ENCODE peak calls at places on chromosomes 6 and 20, in six cellular contexts. One of them, this sample, is unnamed. For H3K4me1, the result is how much of the 10 kb centered on the place peaks cover.

GRCh38 chr6:24858154-24858801 is 59.6 kb upstream of the ARMH2 start:
- DNase-seq in stomach: no peak
- DNase-seq in right lobe of liver: no peak
- DNase-seq in HCT116: no peak
- DNase-seq in GM12878: peak
- DNase-seq in uterus: no peak
- DNase-seq in this sample: peak

GRCh38 chr6:64074981-64075380 is 439.4 kb downstream of the PHF3 start:
- DNase-seq in GM12878: no peak
- DNase-seq in uterus: no peak
- DNase-seq in HCT116: no peak
- DNase-seq in right lobe of liver: no peak
- DNase-seq in stomach: no peak
- DNase-seq in this sample: no peak

GRCh38 chr6:5172057-5172683 is 87.0 kb downstream of the PPP1R3G start:
- DNase-seq in uterus: no peak
- DNase-seq in HCT116: no peak
- DNase-seq in stomach: no peak
- DNase-seq in right lobe of liver: no peak
- DNase-seq in GM12878: no peak
- DNase-seq in this sample: no peak

GRCh38 chr6:7241709-7242645 is 71.0 kb downstream of the SSR1 start:
- DNase-seq in stomach: peak
- DNase-seq in right lobe of liver: no peak
- DNase-seq in GM12878: no peak
- DNase-seq in HCT116: no peak
- DNase-seq in uterus: no peak
- DNase-seq in this sample: no peak

GRCh38 chr6:136723780-136724179 is 68.5 kb downstream of the MAP3K5 start:
- DNase-seq in HCT116: no peak
- DNase-seq in uterus: no peak
- DNase-seq in stomach: no peak
- DNase-seq in GM12878: peak
- DNase-seq in right lobe of liver: no peak
- DNase-seq in this sample: peak

GRCh38 chr6:30325150-30325872 is 1.4 kb upstream of the TRIM39 start:
- DNase-seq in HCT116: no peak
- DNase-seq in GM12878: peak
- DNase-seq in uterus: no peak
- DNase-seq in right lobe of liver: peak
- DNase-seq in stomach: peak
- DNase-seq in this sample: no peak

GRCh38 chr20:3751664-3752385 is 15.7 kb downstream of the ADISSP start:
- DNase-seq in uterus: no peak
- DNase-seq in HCT116: no peak
- DNase-seq in GM12878: no peak
- DNase-seq in stomach: peak
- DNase-seq in right lobe of liver: peak
- DNase-seq in this sample: peak

GRCh38 chr20:61784801-61785566 is 280.7 kb downstream of the TAF4 start:
- DNase-seq in uterus: no peak
- DNase-seq in HCT116: no peak
- DNase-seq in GM12878: no peak
- DNase-seq in stomach: no peak
- DNase-seq in right lobe of liver: no peak
- DNase-seq in this sample: no peak

GRCh38 chr6:90194371-90194841 is 102.2 kb downstream of the BACH2 start:
- DNase-seq in GM12878: no peak
- DNase-seq in stomach: no peak
- DNase-seq in HCT116: no peak
- DNase-seq in right lobe of liver: no peak
- DNase-seq in uterus: no peak
- DNase-seq in this sample: no peak

GRCh38 chr6:15518057-15518456 is 144.8 kb downstream of the DTNBP1 start:
- DNase-seq in HCT116: no peak
- DNase-seq in uterus: no peak
- DNase-seq in stomach: no peak
- DNase-seq in GM12878: no peak
- DNase-seq in right lobe of liver: no peak
- DNase-seq in this sample: peak

GRCh38 chr6:90536516-90536915 is 50.4 kb downstream of the MAP3K7 start:
- DNase-seq in uterus: no peak
- DNase-seq in GM12878: no peak
- DNase-seq in stomach: no peak
- DNase-seq in HCT116: no peak
- DNase-seq in right lobe of liver: no peak
- DNase-seq in this sample: no peak

GRCh38 chr6:15804461-15804784 is 141.6 kb upstream of the DTNBP1 start:
- DNase-seq in uterus: no peak
- DNase-seq in HCT116: no peak
- DNase-seq in stomach: no peak
- DNase-seq in GM12878: no peak
- DNase-seq in right lobe of liver: no peak
- DNase-seq in this sample: no peak

GRCh38 chr6:137882225-137882961 is 15.3 kb downstream of the TNFAIP3 start:
- DNase-seq in uterus: no peak
- DNase-seq in HCT116: no peak
- DNase-seq in stomach: no peak
- DNase-seq in GM12878: no peak
- DNase-seq in right lobe of liver: no peak
- DNase-seq in this sample: no peak

GRCh38 chr6:108946695-108947094 is 98.5 kb downstream of the ARMC2 start:
- DNase-seq in uterus: peak
- DNase-seq in GM12878: no peak
- DNase-seq in stomach: no peak
- DNase-seq in right lobe of liver: no peak
- DNase-seq in HCT116: no peak
- DNase-seq in this sample: no peak

GRCh38 chr6:72890233-72890632 is 268.4 kb downstream of the KCNQ5 start:
- DNase-seq in stomach: no peak
- DNase-seq in uterus: no peak
- DNase-seq in right lobe of liver: no peak
- DNase-seq in HCT116: no peak
- DNase-seq in GM12878: no peak
- DNase-seq in this sample: no peak

GRCh38 chr6:148760568-148761531 is 14.0 kb downstream of the UST start:
- DNase-seq in GM12878: peak
- DNase-seq in stomach: peak
- DNase-seq in right lobe of liver: no peak
- DNase-seq in uterus: peak
- DNase-seq in HCT116: no peak
- DNase-seq in this sample: peak

GRCh38 chr6:44254957-44255808 is 2.1 kb downstream of the SLC35B2 start:
- DNase-seq in right lobe of liver: peak
- DNase-seq in GM12878: no peak
- DNase-seq in stomach: no peak
- DNase-seq in uterus: no peak
- DNase-seq in HCT116: no peak
- DNase-seq in this sample: no peak

GRCh38 chr20:25605146-25605545 is 18.7 kb downstream of the NANP start:
- DNase-seq in stomach: no peak
- DNase-seq in HCT116: no peak
- DNase-seq in GM12878: no peak
- DNase-seq in uterus: no peak
- DNase-seq in right lobe of liver: no peak
- DNase-seq in this sample: no peak

GRCh38 chr6:13462380-13463326 is 24.7 kb downstream of the GFOD1 start:
- DNase-seq in uterus: no peak
- DNase-seq in HCT116: no peak
- DNase-seq in GM12878: no peak
- DNase-seq in right lobe of liver: no peak
- DNase-seq in stomach: no peak
- DNase-seq in this sample: no peak

GRCh38 chr20:53800883-53801604 is 207.4 kb upstream of the ZNF217 start:
- DNase-seq in GM12878: no peak
- DNase-seq in HCT116: no peak
- DNase-seq in uterus: no peak
- DNase-seq in right lobe of liver: no peak
- DNase-seq in stomach: peak
- DNase-seq in this sample: no peak

GRCh38 chr20:13857961-13858360 is 73.1 kb downstream of the NDUFAF5 start:
- DNase-seq in GM12878: no peak
- DNase-seq in uterus: no peak
- DNase-seq in right lobe of liver: no peak
- DNase-seq in stomach: no peak
- DNase-seq in HCT116: no peak
- DNase-seq in this sample: no peak

GRCh38 chr6:1729133-1729751 is 119.5 kb downstream of the FOXC1 start:
- DNase-seq in stomach: no peak
- DNase-seq in HCT116: no peak
- DNase-seq in right lobe of liver: no peak
- DNase-seq in GM12878: no peak
- DNase-seq in uterus: no peak
- DNase-seq in this sample: no peak

DNA sequence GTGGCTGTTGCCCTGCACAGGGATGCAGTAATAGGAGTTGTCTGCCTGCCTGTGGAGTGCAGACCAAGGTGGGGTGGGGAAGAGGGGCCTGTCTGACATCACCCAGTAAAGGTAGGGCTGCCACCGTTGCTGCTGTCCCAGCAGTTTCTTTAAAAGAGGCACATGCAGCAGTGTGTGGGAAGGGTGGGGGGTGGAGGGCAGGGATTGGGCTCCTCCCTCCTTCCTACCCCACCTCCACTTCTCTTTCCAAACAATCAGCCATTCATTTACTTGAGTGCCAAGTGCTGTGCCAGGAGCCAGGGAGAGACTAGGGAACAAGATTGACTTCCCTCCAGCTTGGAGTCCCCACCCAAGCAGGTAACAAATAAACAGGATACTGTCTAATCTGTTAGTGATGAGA is 66.8 kb upstream of the MYL9 start:
- DNase-seq in stomach: no peak
- DNase-seq in uterus: no peak
- DNase-seq in GM12878: no peak
- DNase-seq in right lobe of liver: no peak
- DNase-seq in HCT116: no peak
- DNase-seq in this sample: no peak
- TF ChIP-seq POLR2A in stomach: no peak
- TF ChIP-seq POLR2A in uterus: no peak
- TF ChIP-seq POLR2A in GM12878: no peak
- TF ChIP-seq POLR2A in right lobe of liver: no peak
- TF ChIP-seq POLR2A in HCT116: no peak
- TF ChIP-seq POLR2A in this sample: no peak

GRCh38 chr20:50111120-50111828 is 1.7 kb downstream of the UBE2V1 start:
- DNase-seq in uterus: no peak
- DNase-seq in right lobe of liver: no peak
- DNase-seq in stomach: no peak
- DNase-seq in HCT116: no peak
- DNase-seq in GM12878: no peak
- DNase-seq in this sample: no peak

GRCh38 chr20:50110141-50111047 is 2.6 kb downstream of the UBE2V1 start:
- DNase-seq in uterus: no peak
- DNase-seq in stomach: peak
- DNase-seq in HCT116: no peak
- DNase-seq in GM12878: peak
- DNase-seq in right lobe of liver: no peak
- DNase-seq in this sample: no peak

GRCh38 chr20:50108571-50109235 is 4.2 kb downstream of the UBE2V1 start:
- DNase-seq in HCT116: no peak
- DNase-seq in uterus: no peak
- DNase-seq in GM12878: no peak
- DNase-seq in right lobe of liver: no peak
- DNase-seq in stomach: no peak
- DNase-seq in this sample: no peak

GRCh38 chr20:50107796-50108331 is 5.1 kb downstream of the UBE2V1 start:
- DNase-seq in GM12878: no peak
- DNase-seq in HCT116: no peak
- DNase-seq in uterus: no peak
- DNase-seq in right lobe of liver: no peak
- DNase-seq in stomach: no peak
- DNase-seq in this sample: no peak

DNA sequence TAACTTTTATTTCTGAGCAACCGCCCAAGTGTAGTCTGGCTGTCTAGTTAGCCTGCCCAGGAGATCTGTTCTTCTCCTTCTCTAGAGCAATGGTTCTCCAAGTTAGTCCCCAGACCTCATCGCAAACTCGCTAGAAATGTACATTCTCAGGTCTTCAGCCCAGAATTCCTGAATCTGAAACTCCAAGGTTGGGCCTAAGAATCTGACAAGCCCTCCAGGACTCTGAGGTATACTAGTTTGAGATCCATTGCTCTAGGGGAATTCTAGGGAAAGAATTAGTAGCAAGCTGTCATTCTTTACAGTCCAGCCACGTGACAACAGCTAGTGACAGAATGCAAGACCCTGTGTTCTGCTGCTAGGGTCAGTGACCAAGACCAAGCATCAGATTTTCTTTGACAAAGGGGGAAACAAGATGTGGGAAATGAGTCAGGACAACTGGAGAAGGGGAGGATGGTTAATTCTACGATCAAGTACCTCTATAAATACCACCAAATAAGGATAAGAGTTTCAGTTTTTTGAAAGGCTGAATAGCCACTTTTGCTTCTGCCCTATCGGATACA is 5.8 kb downstream of the UBE2V1 start:
- DNase-seq in GM12878: no peak
- DNase-seq in right lobe of liver: no peak
- DNase-seq in uterus: no peak
- DNase-seq in HCT116: no peak
- DNase-seq in stomach: no peak
- DNase-seq in this sample: no peak
- H3K4me1 ChIP-seq in GM12878: under half
- H3K4me1 ChIP-seq in right lobe of liver: under half
- H3K4me1 ChIP-seq in uterus: under half
- H3K4me1 ChIP-seq in HCT116: half or more
- H3K4me1 ChIP-seq in stomach: half or more
- H3K4me1 ChIP-seq in this sample: under half

GRCh38 chr6:101042966-101043365 is 161.8 kb upstream of the ASCC3 start:
- DNase-seq in uterus: no peak
- DNase-seq in right lobe of liver: no peak
- DNase-seq in HCT116: no peak
- DNase-seq in stomach: no peak
- DNase-seq in GM12878: no peak
- DNase-seq in this sample: no peak
- H3K27ac ChIP-seq in uterus: no peak
- H3K27ac ChIP-seq in right lobe of liver: no peak
- H3K27ac ChIP-seq in HCT116: no peak
- H3K27ac ChIP-seq in stomach: no peak
- H3K27ac ChIP-seq in GM12878: no peak
- H3K27ac ChIP-seq in this sample: no peak

DNA sequence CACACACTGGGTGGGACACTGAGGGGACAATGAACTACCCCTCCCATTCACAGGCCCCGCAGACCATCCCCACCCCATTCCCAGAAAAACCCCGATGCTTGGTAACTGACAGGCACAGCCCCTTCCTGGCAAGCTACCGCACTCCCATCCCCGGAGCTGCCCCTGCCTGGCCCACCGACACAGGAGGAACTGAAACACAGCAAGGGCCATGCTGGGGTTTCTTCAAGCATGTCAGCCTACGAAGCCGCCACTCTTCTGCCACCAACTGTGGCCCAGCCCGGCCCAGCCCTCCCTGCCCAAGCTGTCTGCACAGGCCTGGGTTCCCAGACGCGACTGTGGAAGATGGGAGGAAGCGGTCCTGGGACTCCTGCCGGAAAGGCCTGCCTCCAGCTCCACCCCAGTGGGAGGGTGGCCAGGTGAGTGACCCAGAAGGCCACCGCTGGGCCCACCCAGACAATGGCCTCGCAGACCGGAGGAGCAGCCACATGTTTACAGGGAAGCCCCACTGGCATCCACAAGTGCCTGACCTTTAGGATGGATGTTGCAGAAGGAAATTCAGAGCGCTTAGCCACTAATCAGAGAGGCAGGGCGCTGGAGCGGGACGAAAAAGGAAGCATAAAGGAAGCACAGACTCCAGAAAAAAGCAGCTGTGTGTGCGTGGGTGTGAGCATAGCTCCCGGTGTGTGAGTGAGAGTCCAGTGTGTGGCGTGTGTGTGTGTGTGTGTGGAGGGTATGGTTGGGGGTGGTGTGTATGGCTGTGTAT is 91.5 kb downstream of the PRND start:
- DNase-seq in GM12878: peak
- DNase-seq in uterus: peak
- DNase-seq in stomach: no peak
- DNase-seq in right lobe of liver: peak
- DNase-seq in HCT116: no peak
- DNase-seq in this sample: peak
- TF ChIP-seq POLR2A in GM12878: peak
- TF ChIP-seq POLR2A in uterus: no peak
- TF ChIP-seq POLR2A in stomach: no peak
- TF ChIP-seq POLR2A in right lobe of liver: no peak
- TF ChIP-seq POLR2A in HCT116: no peak
- TF ChIP-seq POLR2A in this sample: no peak

This sample was measured in Peyer's patch.